ENCODE peak calls at places on chromosome 17, in four cellular contexts. One of them, this sample, is unnamed.

GRCh38 chr17:11950771-11951519 is 46.3 kb downstream of the ZNF18 start:
- DNase-seq in T-helper 2 cell: no peak
- DNase-seq in stimulated activated CD4-positive, alpha-beta T cell treated with anti-CD3 and anti-CD28 coated beads, Interleukin-4, amount 100 ng/mL, for 48 hours: no peak
- DNase-seq in ecto neural progenitor cell: no peak
- DNase-seq in this sample: no peak

GRCh38 chr17:63544467-63545301 is 5.6 kb upstream of the DCAF7 start:
- DNase-seq in stimulated activated CD4-positive, alpha-beta T cell treated with anti-CD3 and anti-CD28 coated beads, Interleukin-4, amount 100 ng/mL, for 48 hours: no peak
- DNase-seq in ecto neural progenitor cell: peak; percentile 46
- DNase-seq in T-helper 2 cell: no peak
- DNase-seq in this sample: no peak

GRCh38 chr17:58338907-58339774 is 10.5 kb upstream of the TSPOAP1 start:
- DNase-seq in stimulated activated CD4-positive, alpha-beta T cell treated with anti-CD3 and anti-CD28 coated beads, Interleukin-4, amount 100 ng/mL, for 48 hours: peak; percentile 84
- DNase-seq in ecto neural progenitor cell: peak; percentile 78
- DNase-seq in T-helper 2 cell: no peak
- DNase-seq in this sample: no peak

GRCh38 chr17:55398689-55399088 is 22.9 kb downstream of the MMD start:
- DNase-seq in ecto neural progenitor cell: no peak
- DNase-seq in T-helper 2 cell: no peak
- DNase-seq in stimulated activated CD4-positive, alpha-beta T cell treated with anti-CD3 and anti-CD28 coated beads, Interleukin-4, amount 100 ng/mL, for 48 hours: no peak
- DNase-seq in this sample: no peak

GRCh38 chr17:72984145-72984924 is 108.2 kb downstream of the SLC39A11 start:
- DNase-seq in ecto neural progenitor cell: no peak
- DNase-seq in stimulated activated CD4-positive, alpha-beta T cell treated with anti-CD3 and anti-CD28 coated beads, Interleukin-4, amount 100 ng/mL, for 48 hours: no peak
- DNase-seq in T-helper 2 cell: no peak
- DNase-seq in this sample: no peak

GRCh38 chr17:29583324-29584248 is 5.9 kb downstream of the GIT1 start:
- DNase-seq in stimulated activated CD4-positive, alpha-beta T cell treated with anti-CD3 and anti-CD28 coated beads, Interleukin-4, amount 100 ng/mL, for 48 hours: no peak
- DNase-seq in ecto neural progenitor cell: peak; percentile 47
- DNase-seq in T-helper 2 cell: no peak
- DNase-seq in this sample: no peak

GRCh38 chr17:56653877-56654276 is 60.4 kb downstream of the NOG start:
- DNase-seq in stimulated activated CD4-positive, alpha-beta T cell treated with anti-CD3 and anti-CD28 coated beads, Interleukin-4, amount 100 ng/mL, for 48 hours: peak; percentile 53
- DNase-seq in T-helper 2 cell: no peak
- DNase-seq in ecto neural progenitor cell: peak; percentile 74
- DNase-seq in this sample: no peak

GRCh38 chr17:27206447-27206846 is 87.5 kb upstream of the WSB1 start:
- DNase-seq in stimulated activated CD4-positive, alpha-beta T cell treated with anti-CD3 and anti-CD28 coated beads, Interleukin-4, amount 100 ng/mL, for 48 hours: no peak
- DNase-seq in T-helper 2 cell: no peak
- DNase-seq in ecto neural progenitor cell: no peak
- DNase-seq in this sample: no peak

GRCh38 chr17:83031321-83031945 is 48.0 kb upstream of the METRNL start:
- DNase-seq in ecto neural progenitor cell: peak; percentile 39
- DNase-seq in T-helper 2 cell: no peak
- DNase-seq in stimulated activated CD4-positive, alpha-beta T cell treated with anti-CD3 and anti-CD28 coated beads, Interleukin-4, amount 100 ng/mL, for 48 hours: no peak
- DNase-seq in this sample: no peak

GRCh38 chr17:67608691-67609090 is 109.0 kb upstream of the NOL11 start:
- DNase-seq in stimulated activated CD4-positive, alpha-beta T cell treated with anti-CD3 and anti-CD28 coated beads, Interleukin-4, amount 100 ng/mL, for 48 hours: no peak
- DNase-seq in ecto neural progenitor cell: no peak
- DNase-seq in T-helper 2 cell: no peak
- DNase-seq in this sample: no peak